ENCODE peak calls at places on chromosomes 11 and 22, in six cellular contexts. One of them, this sample, is unnamed.
A peak's percentile ranks its signal among the peaks of the same experiment; 100 is the strongest.

GRCh38 chr22:36085476-36086169 is 57.0 kb upstream of the RBFOX2 start:
- DNase-seq in T-helper 1 cell: no peak
- DNase-seq in cardiac fibroblast: no peak
- DNase-seq in activated gamma-delta T cell treated with Interleukin-2 at 50 U/mL for 16 hours: no peak
- DNase-seq in EL: no peak
- DNase-seq in stimulated activated CD4-positive, alpha-beta T cell treated with anti-CD3 and anti-CD28 coated beads, TNF-alpha, amount 100 ng/mL, for 48 hours: no peak
- DNase-seq in this sample: no peak

GRCh38 chr11:123137496-123138270 is 57.4 kb downstream of the CLMP start:
- DNase-seq in T-helper 1 cell: no peak
- DNase-seq in EL: peak; percentile 93
- DNase-seq in cardiac fibroblast: peak; percentile 89
- DNase-seq in stimulated activated CD4-positive, alpha-beta T cell treated with anti-CD3 and anti-CD28 coated beads, TNF-alpha, amount 100 ng/mL, for 48 hours: no peak
- DNase-seq in activated gamma-delta T cell treated with Interleukin-2 at 50 U/mL for 16 hours: no peak
- DNase-seq in this sample: no peak

GRCh38 chr11:66136752-66137123 is 66.7 kb downstream of the PACS1 start:
- DNase-seq in cardiac fibroblast: peak; percentile 77
- DNase-seq in T-helper 1 cell: no peak
- DNase-seq in stimulated activated CD4-positive, alpha-beta T cell treated with anti-CD3 and anti-CD28 coated beads, TNF-alpha, amount 100 ng/mL, for 48 hours: no peak
- DNase-seq in activated gamma-delta T cell treated with Interleukin-2 at 50 U/mL for 16 hours: no peak
- DNase-seq in EL: peak; percentile 69
- DNase-seq in this sample: no peak

GRCh38 chr22:43909708-43910107 is 13.9 kb upstream of the PNPLA3 start:
- DNase-seq in T-helper 1 cell: no peak
- DNase-seq in stimulated activated CD4-positive, alpha-beta T cell treated with anti-CD3 and anti-CD28 coated beads, TNF-alpha, amount 100 ng/mL, for 48 hours: no peak
- DNase-seq in activated gamma-delta T cell treated with Interleukin-2 at 50 U/mL for 16 hours: no peak
- DNase-seq in EL: no peak
- DNase-seq in cardiac fibroblast: no peak
- DNase-seq in this sample: no peak

GRCh38 chr11:118238947-118239346 is 13.2 kb downstream of the MPZL3 start:
- DNase-seq in EL: no peak
- DNase-seq in T-helper 1 cell: no peak
- DNase-seq in activated gamma-delta T cell treated with Interleukin-2 at 50 U/mL for 16 hours: no peak
- DNase-seq in stimulated activated CD4-positive, alpha-beta T cell treated with anti-CD3 and anti-CD28 coated beads, TNF-alpha, amount 100 ng/mL, for 48 hours: no peak
- DNase-seq in cardiac fibroblast: peak; percentile 17
- DNase-seq in this sample: no peak

GRCh38 chr11:24781288-24781687 is 284.4 kb downstream of the LUZP2 start:
- DNase-seq in stimulated activated CD4-positive, alpha-beta T cell treated with anti-CD3 and anti-CD28 coated beads, TNF-alpha, amount 100 ng/mL, for 48 hours: no peak
- DNase-seq in activated gamma-delta T cell treated with Interleukin-2 at 50 U/mL for 16 hours: no peak
- DNase-seq in cardiac fibroblast: no peak
- DNase-seq in EL: no peak
- DNase-seq in T-helper 1 cell: no peak
- DNase-seq in this sample: no peak

GRCh38 chr22:36928826-36929535 is 15.6 kb downstream of the CSF2RB start:
- DNase-seq in stimulated activated CD4-positive, alpha-beta T cell treated with anti-CD3 and anti-CD28 coated beads, TNF-alpha, amount 100 ng/mL, for 48 hours: no peak
- DNase-seq in activated gamma-delta T cell treated with Interleukin-2 at 50 U/mL for 16 hours: no peak
- DNase-seq in cardiac fibroblast: no peak
- DNase-seq in T-helper 1 cell: no peak
- DNase-seq in EL: peak; percentile 14
- DNase-seq in this sample: no peak

GRCh38 chr11:116927163-116927772 is 89.8 kb upstream of the APOA1 start:
- DNase-seq in cardiac fibroblast: no peak
- DNase-seq in EL: no peak
- DNase-seq in stimulated activated CD4-positive, alpha-beta T cell treated with anti-CD3 and anti-CD28 coated beads, TNF-alpha, amount 100 ng/mL, for 48 hours: peak; percentile 33
- DNase-seq in T-helper 1 cell: peak; percentile 19
- DNase-seq in activated gamma-delta T cell treated with Interleukin-2 at 50 U/mL for 16 hours: peak; percentile 53
- DNase-seq in this sample: no peak

GRCh38 chr11:66192181-66192888 is 76.1 kb upstream of the RAB1B start:
- DNase-seq in stimulated activated CD4-positive, alpha-beta T cell treated with anti-CD3 and anti-CD28 coated beads, TNF-alpha, amount 100 ng/mL, for 48 hours: no peak
- DNase-seq in EL: peak; percentile 49
- DNase-seq in T-helper 1 cell: no peak
- DNase-seq in cardiac fibroblast: no peak
- DNase-seq in activated gamma-delta T cell treated with Interleukin-2 at 50 U/mL for 16 hours: no peak
- DNase-seq in this sample: no peak

GRCh38 chr22:46433318-46433717 is 97.8 kb downstream of the TRMU start:
- DNase-seq in activated gamma-delta T cell treated with Interleukin-2 at 50 U/mL for 16 hours: no peak
- DNase-seq in EL: no peak
- DNase-seq in T-helper 1 cell: no peak
- DNase-seq in stimulated activated CD4-positive, alpha-beta T cell treated with anti-CD3 and anti-CD28 coated beads, TNF-alpha, amount 100 ng/mL, for 48 hours: no peak
- DNase-seq in cardiac fibroblast: no peak
- DNase-seq in this sample: no peak

GRCh38 chr22:21446128-21446826 is 20.9 kb upstream of the TMEM191C start:
- DNase-seq in activated gamma-delta T cell treated with Interleukin-2 at 50 U/mL for 16 hours: no peak
- DNase-seq in T-helper 1 cell: no peak
- DNase-seq in stimulated activated CD4-positive, alpha-beta T cell treated with anti-CD3 and anti-CD28 coated beads, TNF-alpha, amount 100 ng/mL, for 48 hours: no peak
- DNase-seq in cardiac fibroblast: no peak
- DNase-seq in EL: no peak
- DNase-seq in this sample: no peak

GRCh38 chr11:134425413-134425812 is 13.4 kb upstream of the B3GAT1 start:
- DNase-seq in stimulated activated CD4-positive, alpha-beta T cell treated with anti-CD3 and anti-CD28 coated beads, TNF-alpha, amount 100 ng/mL, for 48 hours: no peak
- DNase-seq in EL: no peak
- DNase-seq in T-helper 1 cell: no peak
- DNase-seq in activated gamma-delta T cell treated with Interleukin-2 at 50 U/mL for 16 hours: no peak
- DNase-seq in cardiac fibroblast: no peak
- DNase-seq in this sample: no peak

GRCh38 chr11:46381836-46382643 is 571 bp downstream of the MDK start:
- DNase-seq in EL: peak; percentile 44
- DNase-seq in activated gamma-delta T cell treated with Interleukin-2 at 50 U/mL for 16 hours: no peak
- DNase-seq in stimulated activated CD4-positive, alpha-beta T cell treated with anti-CD3 and anti-CD28 coated beads, TNF-alpha, amount 100 ng/mL, for 48 hours: no peak
- DNase-seq in T-helper 1 cell: no peak
- DNase-seq in cardiac fibroblast: no peak
- DNase-seq in this sample: no peak

GRCh38 chr22:20228939-20229272 is 39.2 kb downstream of the RTN4R start:
- DNase-seq in stimulated activated CD4-positive, alpha-beta T cell treated with anti-CD3 and anti-CD28 coated beads, TNF-alpha, amount 100 ng/mL, for 48 hours: no peak
- DNase-seq in activated gamma-delta T cell treated with Interleukin-2 at 50 U/mL for 16 hours: no peak
- DNase-seq in T-helper 1 cell: no peak
- DNase-seq in cardiac fibroblast: no peak
- DNase-seq in EL: no peak
- DNase-seq in this sample: no peak

GRCh38 chr11:61923166-61924015 is 6.0 kb upstream of the RAB3IL1 start:
- DNase-seq in stimulated activated CD4-positive, alpha-beta T cell treated with anti-CD3 and anti-CD28 coated beads, TNF-alpha, amount 100 ng/mL, for 48 hours: no peak
- DNase-seq in cardiac fibroblast: peak; percentile 53
- DNase-seq in T-helper 1 cell: no peak
- DNase-seq in activated gamma-delta T cell treated with Interleukin-2 at 50 U/mL for 16 hours: no peak
- DNase-seq in EL: no peak
- DNase-seq in this sample: no peak

GRCh38 chr11:57751676-57752253 is at the start of gene BTBD18:
- DNase-seq in EL: peak; percentile 42
- DNase-seq in stimulated activated CD4-positive, alpha-beta T cell treated with anti-CD3 and anti-CD28 coated beads, TNF-alpha, amount 100 ng/mL, for 48 hours: no peak
- DNase-seq in cardiac fibroblast: peak; percentile 74
- DNase-seq in activated gamma-delta T cell treated with Interleukin-2 at 50 U/mL for 16 hours: no peak
- DNase-seq in T-helper 1 cell: no peak
- DNase-seq in this sample: no peak

GRCh38 chr22:26552466-26552865 is 37.5 kb downstream of the TPST2 start:
- DNase-seq in T-helper 1 cell: no peak
- DNase-seq in activated gamma-delta T cell treated with Interleukin-2 at 50 U/mL for 16 hours: no peak
- DNase-seq in EL: peak; percentile 38
- DNase-seq in cardiac fibroblast: peak; percentile 70
- DNase-seq in stimulated activated CD4-positive, alpha-beta T cell treated with anti-CD3 and anti-CD28 coated beads, TNF-alpha, amount 100 ng/mL, for 48 hours: no peak
- DNase-seq in this sample: no peak

This sample was measured in CMK.